ENCODE peak calls at places on chromosomes 16 and 17, in eight cellular contexts. C is dorsolateral prefrontal cortex, S is Peyer's patch, Z is AG04449, I is coronary artery, D is astrocyte, P is A673, V is fibroblast of pulmonary artery. A is an unnamed sample.

GRCh38 chr17:37755455-37755854 is 10.6 kb upstream of the HNF1B start:
- DNase-seq in V (no peak), Z (no peak), I (no peak), P (no peak), S (no peak), D (no peak), C (no peak), A (no peak)

GRCh38 chr17:39926588-39927100 is 757 bp downstream of the ORMDL3 start:
- DNase-seq in D (no peak), C (peak; percentile 13), V (peak; percentile 48), S (peak; percentile 75), I (peak; percentile 79), Z (no peak), P (no peak), A (no peak)

GRCh38 chr17:29929006-29929543 is 953 bp downstream of the SSH2 start:
- DNase-seq in I (no peak), S (no peak), D (peak; percentile 20), Z (no peak), P (peak; percentile 83), C (no peak), V (peak; percentile 43), A (no peak)

GRCh38 chr16:67995423-67995822 is 3.9 kb downstream of the DPEP2 start:
- DNase-seq in D (no peak), Z (no peak), V (no peak), I (no peak), P (no peak), S (no peak), C (no peak), A (no peak)

GRCh38 chr17:59525668-59526067 is 39.7 kb upstream of the DHX40 start:
- DNase-seq in D (no peak), V (no peak), I (no peak), P (no peak), C (no peak), S (no peak), Z (no peak), A (no peak)

GRCh38 chr17:50872710-50873424 is 6.7 kb upstream of the TOB1 start:
- DNase-seq in Z (no peak), D (peak; percentile 56), V (peak; percentile 51), C (no peak), P (no peak), I (peak; percentile 79), S (no peak), A (no peak)

GRCh38 chr16:79850348-79850747 is 249.8 kb upstream of the MAF start:
- DNase-seq in D (no peak), S (no peak), I (no peak), V (no peak), P (no peak), Z (no peak), C (no peak), A (no peak)

GRCh38 chr17:28937044-28937729 is 14.1 kb downstream of the PHF12 start:
- DNase-seq in C (peak; percentile 52), I (no peak), Z (no peak), V (peak; percentile 72), P (no peak), D (no peak), S (no peak), A (no peak)

GRCh38 chr17:38617074-38617860 is 11.5 kb upstream of the SRCIN1 start:
- DNase-seq in P (no peak), I (no peak), Z (no peak), V (no peak), D (no peak), S (no peak), C (no peak), A (no peak)

GRCh38 chr17:31838641-31839225 is 20.3 kb downstream of the COPRS start:
- DNase-seq in P (no peak), S (no peak), C (no peak), V (peak; percentile 16), D (peak; percentile 48), I (no peak), Z (no peak), A (no peak)

GRCh38 chr17:65627892-65628622 is 66.6 kb upstream of the AXIN2 start:
- DNase-seq in V (peak; percentile 26), D (peak; percentile 71), P (no peak), I (no peak), Z (no peak), C (peak; percentile 40), S (peak; percentile 72), A (peak; percentile 29)

GRCh38 chr17:34820922-34821321 is 140.3 kb downstream of the CCT6B start:
- DNase-seq in Z (no peak), S (no peak), D (no peak), P (no peak), V (no peak), C (no peak), I (no peak), A (no peak)

GRCh38 chr16:65808735-65809134 is 557.8 kb upstream of the CDH5 start:
- DNase-seq in C (no peak), V (no peak), D (no peak), P (no peak), I (no peak), S (no peak), Z (no peak), A (no peak)

GRCh38 chr16:86158688-86159360 is 259.9 kb downstream of the IRF8 start:
- DNase-seq in S (no peak), C (no peak), I (no peak), D (no peak), P (no peak), V (no peak), Z (no peak), A (no peak)

GRCh38 chr17:66126231-66126630 is 65.7 kb downstream of the CEP112 start:
- DNase-seq in D (no peak), I (no peak), S (no peak), V (peak; percentile 30), P (no peak), Z (no peak), C (no peak), A (no peak)

GRCh38 chr16:80197790-80198201 is 343.0 kb upstream of the DYNLRB2 start:
- DNase-seq in D (peak; percentile 96), I (no peak), S (no peak), P (no peak), V (peak; percentile 85), C (no peak), Z (peak; percentile 74), A (peak; percentile 71)

GRCh38 chr16:56932588-56933265 is 785 bp downstream of the HERPUD1 start:
- DNase-seq in S (peak; percentile 88), P (peak; percentile 63), C (peak; percentile 84), V (peak; percentile 87), I (peak; percentile 92), Z (no peak), D (peak; percentile 48), A (peak; percentile 44)

GRCh38 chr16:50466170-50466569 is 82.0 kb upstream of the NKD1 start:
- DNase-seq in V (no peak), I (no peak), S (no peak), P (no peak), D (no peak), C (no peak), Z (no peak), A (no peak)

GRCh38 chr16:73265124-73265838 is 217.4 kb upstream of the ZFHX3 start:
- DNase-seq in Z (no peak), I (no peak), S (no peak), C (no peak), P (no peak), V (no peak), D (no peak), A (no peak)

GRCh38 chr17:7056386-7056785 is 12.5 kb upstream of the SLC16A11 start:
- DNase-seq in D (peak; percentile 31), V (no peak), S (no peak), P (no peak), I (no peak), Z (no peak), C (no peak), A (no peak)

GRCh38 chr16:73713817-73714495 is 582.7 kb upstream of the PSMD7 start:
- DNase-seq in I (no peak), C (peak; percentile 70), D (no peak), V (peak; percentile 1), P (peak; percentile 60), Z (no peak), S (no peak), A (peak; percentile 8)

GRCh38 chr16:69494993-69495392 is 70.6 kb downstream of the CYB5B start:
- DNase-seq in Z (no peak), P (peak; percentile 37), I (no peak), C (no peak), S (no peak), D (no peak), V (peak; percentile 30), A (no peak)

GRCh38 chr17:40260528-40260927 is 27.2 kb upstream of the CDC6 start:
- DNase-seq in I (no peak), P (no peak), S (no peak), Z (no peak), V (peak; percentile 20), D (no peak), C (no peak), A (no peak)

DNA sequence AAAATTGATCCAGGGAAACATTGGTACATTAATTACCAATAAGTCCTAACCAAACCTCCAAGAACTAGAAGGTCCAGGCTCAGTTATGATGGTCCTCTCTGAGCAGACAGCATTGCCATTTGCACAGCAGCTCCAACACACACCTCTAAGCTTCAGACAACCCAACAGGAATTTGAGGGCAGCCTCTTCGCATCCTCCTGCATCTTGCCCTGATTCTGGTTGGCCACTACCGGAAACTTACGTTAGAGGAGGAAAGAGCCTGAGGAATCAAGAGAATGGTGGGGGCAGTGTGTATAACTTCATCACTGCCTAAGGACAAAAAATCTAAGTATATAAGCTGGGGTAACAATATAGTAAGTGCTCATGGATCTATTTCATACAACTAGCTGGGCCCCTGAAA is 15.7 kb downstream of the FAM117A start:
- DNase-seq in P (no peak), I (no peak), V (no peak), S (no peak), D (no peak), C (no peak), Z (no peak), A (no peak)
- H3K4me3 ChIP-seq in P (no peak overlapping the region), I (no peak overlapping the region), V (no peak overlapping the region), S (no peak overlapping the region), D (no peak overlapping the region), C (no peak overlapping the region), Z (no peak overlapping the region), A (no peak overlapping the region)

GRCh38 chr17:74493381-74493833 is 27.0 kb downstream of the CD300A start:
- DNase-seq in V (peak; percentile 74), Z (no peak), D (peak; percentile 35), P (peak; percentile 70), C (peak; percentile 77), I (peak; percentile 73), S (peak; percentile 78), A (no peak)
- TF ChIP-seq CTCF in V (peak; percentile 96), Z (peak; percentile 80), D (peak; percentile 91), P (peak; percentile 85), C (peak; percentile 86), I (peak; percentile 90), S (peak; percentile 92), A (peak; percentile 83)

DNA sequence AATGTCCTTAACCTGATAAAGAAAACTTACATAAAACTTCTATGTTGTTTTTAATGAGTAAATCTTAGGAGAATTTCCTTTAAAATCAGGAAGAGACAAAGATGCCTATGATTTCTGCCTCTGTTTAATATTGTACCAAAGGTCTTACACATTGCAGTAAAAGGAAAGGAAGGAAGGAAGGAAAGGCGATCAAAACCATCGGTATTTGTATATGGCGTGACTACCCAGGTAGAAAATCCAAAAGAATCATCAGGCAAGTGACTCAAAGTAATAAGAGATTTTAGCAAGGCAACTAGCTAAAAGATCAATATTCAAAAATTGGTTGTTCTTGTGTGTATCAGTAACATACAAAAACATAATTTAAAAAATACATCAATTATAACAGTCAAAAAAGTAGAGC is 3.5 kb downstream of the ICAM2 start:
- DNase-seq in I (no peak), C (no peak), Z (no peak), D (no peak), P (no peak), V (no peak), S (no peak), A (no peak)
- H3K4me3 ChIP-seq in I (no peak overlapping the region), C (no peak overlapping the region), Z (no peak overlapping the region), D (no peak overlapping the region), P (no peak overlapping the region), V (no peak overlapping the region), S (peak overlapping the region; percentile 4), A (no peak overlapping the region)

GRCh38 chr16:20303012-20303411 is 24.3 kb downstream of the GP2 start:
- DNase-seq in C (no peak), V (no peak), I (no peak), D (no peak), Z (no peak), S (no peak), P (no peak), A (no peak)
- TF ChIP-seq CTCF in C (no peak), V (no peak), I (no peak), D (no peak), Z (no peak), S (no peak), P (no peak), A (no peak)